ENCODE peak calls at places on chromosomes 5 and 9, in seven cellular contexts. Q, U, S, F, I, V and L are unnamed samples.
A peak's percentile ranks its signal among the peaks of the same experiment; 100 is the strongest.

GRCh38 chr5:158958048-158958994 is 141.4 kb downstream of the EBF1 start:
- DNase-seq in Q (no peak), U (no peak), S (no peak), F (no peak), I (no peak), V (no peak), L (no peak)

GRCh38 chr5:120446068-120446492 is 18.0 kb upstream of the PRR16 start:
- DNase-seq in Q (no peak), U (no peak), S (no peak), F (no peak), I (no peak), V (no peak), L (no peak)

GRCh38 chr9:93329632-93330286 is 121.7 kb upstream of the FAM120A start:
- DNase-seq in Q (no peak), U (peak; percentile 85), S (no peak), F (no peak), I (no peak), V (peak; percentile 25), L (no peak)

GRCh38 chr5:132877938-132878337 is 4.5 kb downstream of the LEAP2 start:
- DNase-seq in Q (no peak), U (no peak), S (peak; percentile 23), F (peak; percentile 23), I (peak; percentile 88), V (peak; percentile 64), L (no peak)

GRCh38 chr9:121271368-121272351 is 3.7 kb downstream of the GSN start:
- DNase-seq in Q (peak; percentile 75), U (no peak), S (peak; percentile 66), F (no peak), I (no peak), V (no peak), L (no peak)

GRCh38 chr9:133955821-133956411 is 36.2 kb downstream of the VAV2 start:
- DNase-seq in Q (peak; percentile 63), U (no peak), S (no peak), F (no peak), I (peak; percentile 72), V (no peak), L (no peak)

GRCh38 chr5:166768536-166768935 is 1522.9 kb upstream of the WWC1 start:
- DNase-seq in Q (no peak), U (no peak), S (no peak), F (no peak), I (no peak), V (no peak), L (no peak)

GRCh38 chr5:53453898-53454837 is 26.3 kb upstream of the FST start:
- DNase-seq in Q (no peak), U (no peak), S (no peak), F (no peak), I (no peak), V (peak; percentile 12), L (no peak)

GRCh38 chr5:73764996-73765395 is 139.0 kb downstream of the ARHGEF28 start:
- DNase-seq in Q (no peak), U (no peak), S (no peak), F (no peak), I (no peak), V (no peak), L (no peak)

GRCh38 chr9:89768650-89769071 is 163.8 kb downstream of the GADD45G start:
- DNase-seq in Q (no peak), U (no peak), S (no peak), F (no peak), I (no peak), V (no peak), L (no peak)

GRCh38 chr5:72390836-72391235 is 70.7 kb downstream of the PTCD2 start:
- DNase-seq in Q (no peak), U (peak; percentile 49), S (no peak), F (no peak), I (no peak), V (no peak), L (no peak)

GRCh38 chr9:69090943-69091342 is 55.4 kb downstream of the FXN start:
- DNase-seq in Q (no peak), U (no peak), S (no peak), F (no peak), I (no peak), V (no peak), L (no peak)

GRCh38 chr5:1151316-1151715 is 39.5 kb upstream of the SLC12A7 start:
- DNase-seq in Q (no peak), U (no peak), S (no peak), F (no peak), I (no peak), V (no peak), L (no peak)

GRCh38 chr5:102905052-102905451 is 149.9 kb downstream of the PAM start:
- DNase-seq in Q (no peak), U (no peak), S (no peak), F (no peak), I (no peak), V (no peak), L (no peak)

GRCh38 chr9:72813544-72813943 is 139.3 kb downstream of the ALDH1A1 start:
- DNase-seq in Q (no peak), U (no peak), S (no peak), F (no peak), I (no peak), V (no peak), L (no peak)

GRCh38 chr9:72812622-72813111 is 140.2 kb downstream of the ALDH1A1 start:
- DNase-seq in Q (no peak), U (no peak), S (no peak), F (no peak), I (no peak), V (no peak), L (no peak)

GRCh38 chr9:72809586-72809985 is 143.3 kb downstream of the ALDH1A1 start:
- DNase-seq in Q (no peak), U (no peak), S (no peak), F (no peak), I (no peak), V (no peak), L (no peak)

GRCh38 chr9:72807765-72808445 is 144.9 kb downstream of the ALDH1A1 start:
- DNase-seq in Q (no peak), U (no peak), S (no peak), F (no peak), I (no peak), V (no peak), L (no peak)

GRCh38 chr9:72808446-72808768 is 144.4 kb downstream of the ALDH1A1 start:
- DNase-seq in Q (no peak), U (no peak), S (no peak), F (no peak), I (no peak), V (no peak), L (no peak)
- TF ChIP-seq CTCF in Q (no peak), U (no peak), S (no peak), F (no peak), I (no peak), V (no peak), L (no peak)

DNA sequence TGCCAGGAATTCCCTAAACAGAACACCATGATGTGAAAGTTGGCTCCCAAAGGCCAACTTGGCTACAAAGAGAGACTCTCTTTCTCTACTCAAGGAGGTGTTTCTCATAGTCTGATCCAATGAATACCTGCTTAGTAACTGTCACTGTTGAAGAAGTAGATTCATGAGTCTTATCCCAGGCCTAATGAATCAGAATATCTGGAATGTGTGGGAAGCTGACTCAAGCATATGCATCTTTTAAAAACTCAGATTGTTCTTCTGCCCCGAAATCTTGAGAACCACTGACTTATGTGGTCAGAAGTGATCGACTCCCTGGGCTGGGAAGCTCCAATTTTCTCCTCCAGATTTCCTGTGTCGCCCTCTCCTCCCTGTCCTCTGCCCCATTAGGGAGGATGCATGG is 345.6 kb downstream of the PLK2 start:
- DNase-seq in Q (no peak), U (no peak), S (no peak), F (no peak), I (no peak), V (no peak), L (no peak)
- H3K27ac ChIP-seq in Q (no peak overlapping the region), U (no peak overlapping the region), S (no peak overlapping the region), F (no peak overlapping the region), I (no peak overlapping the region), V (no peak overlapping the region), L (no peak overlapping the region)

GRCh38 chr5:90113108-90113507 is 296.4 kb downstream of the CETN3 start:
- DNase-seq in Q (no peak), U (no peak), S (no peak), F (no peak), I (no peak), V (no peak), L (no peak)
- H3K4me1 ChIP-seq in Q (no peaks in the 10 kb centered on the region), U (no peaks in the 10 kb centered on the region), S (peaks cover 12% of the 10 kb centered on the region), F (peaks cover 9% of the 10 kb centered on the region), I (peaks cover 7% of the 10 kb centered on the region), V (no peaks in the 10 kb centered on the region), L (no peaks in the 10 kb centered on the region)

GRCh38 chr9:21392270-21392669 is 7.1 kb upstream of the IFNA2 start:
- DNase-seq in Q (no peak), U (no peak), S (no peak), F (no peak), I (no peak), V (no peak), L (no peak)

GRCh38 chr9:21398955-21399489 is 9.9 kb upstream of the IFNA8 start:
- DNase-seq in Q (no peak), U (no peak), S (no peak), F (no peak), I (no peak), V (no peak), L (no peak)

DNA sequence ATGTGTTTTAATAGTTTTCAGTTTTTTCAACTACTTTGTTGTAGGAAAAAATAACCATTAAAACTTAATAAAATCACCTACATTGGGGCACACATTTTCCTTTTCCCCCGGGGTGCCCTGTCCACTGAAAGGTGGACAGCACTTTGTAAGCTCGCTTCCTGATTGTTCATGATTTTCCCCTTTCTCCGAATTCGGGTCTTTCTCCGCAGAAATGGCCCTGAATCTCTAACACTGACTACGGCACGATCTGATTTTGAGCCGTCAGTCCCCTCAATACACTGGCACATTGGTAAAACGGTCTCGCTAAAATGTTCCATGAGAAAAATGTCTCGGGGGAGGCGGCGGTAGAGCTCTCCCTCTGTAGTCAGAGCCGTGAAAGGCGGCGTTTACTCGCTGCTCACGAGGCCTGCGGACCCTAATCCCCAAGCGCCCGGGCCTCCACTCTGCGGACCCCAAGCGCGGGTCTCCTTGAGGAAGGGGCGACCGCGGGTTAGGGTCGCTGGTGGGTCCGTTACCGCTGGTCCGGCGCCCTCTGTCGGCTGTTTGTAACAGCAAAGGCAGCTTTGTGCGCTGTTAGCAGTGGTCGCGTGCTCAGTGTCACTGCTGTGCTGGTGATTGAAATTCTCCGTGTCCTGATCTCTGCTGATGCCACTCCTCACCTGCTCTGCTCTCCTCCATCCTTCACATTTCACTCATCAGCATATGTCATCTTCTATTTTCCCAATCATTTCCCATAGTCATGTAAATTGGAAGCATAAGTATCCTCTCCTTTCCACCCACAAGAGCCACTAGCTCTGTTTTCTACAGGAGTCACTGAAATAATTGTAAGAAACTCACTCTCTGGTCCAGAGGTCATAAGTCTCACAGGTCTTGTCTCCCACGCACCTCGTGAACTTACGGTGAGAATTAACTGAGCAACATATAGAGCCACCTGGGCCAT is 10.8 kb upstream of the IFNA2 start:
- DNase-seq in Q (peak; percentile 76), U (no peak), S (peak; percentile 45), F (peak; percentile 57), I (peak; percentile 81), V (peak; percentile 22), L (no peak)
- TF ChIP-seq CTCF in Q (peak; percentile 72), U (peak; percentile 79), S (peak; percentile 84), F (peak; percentile 77), I (peak; percentile 85), V (peak; percentile 64), L (peak; percentile 86)

GRCh38 chr5:98935206-98935605 is 6.4 kb upstream of the CHD1 start:
- DNase-seq in Q (no peak), U (no peak), S (no peak), F (no peak), I (no peak), V (no peak), L (no peak)
- H3K27ac ChIP-seq in Q (no peak overlapping the region), U (no peak overlapping the region), S (peak overlapping the region; percentile 54), F (peak overlapping the region; percentile 46), I (no peak overlapping the region), V (no peak overlapping the region), L (peak overlapping the region; percentile 10)